ENCODE peak calls at places on chromosomes 7 and 10, in nine cellular contexts. P is lower lobe of right lung, S is Panc1, J is stomach, G is pancreas, F is brain microvascular endothelial cell, Z is endodermal cell, C is MM.1S, T is tibial nerve. R is an unnamed sample.

GRCh38 chr10:97067716-97068391 is 117.9 kb downstream of the SLIT1 start:
- DNase-seq in T (no peak), Z (peak; percentile 66), P (no peak), J (no peak), G (no peak), F (no peak), S (no peak), C (no peak), R (no peak)

GRCh38 chr7:13068032-13068431 is 380.6 kb downstream of the ARL4A start:
- DNase-seq in P (no peak), J (no peak), T (no peak), F (no peak), S (no peak), Z (no peak), C (no peak), G (no peak), R (no peak)

GRCh38 chr7:77833136-77833535 is 34.6 kb downstream of the PHTF2 start:
- DNase-seq in S (no peak), F (no peak), T (no peak), G (no peak), C (no peak), P (no peak), Z (no peak), J (no peak), R (no peak)

GRCh38 chr10:24929056-24929544 is 23.3 kb downstream of the PRTFDC1 start:
- DNase-seq in P (no peak), J (no peak), S (no peak), Z (no peak), G (no peak), T (no peak), C (no peak), F (peak; percentile 77), R (no peak)

GRCh38 chr7:21617916-21618390 is 75.1 kb downstream of the DNAH11 start:
- DNase-seq in G (no peak), P (peak; percentile 45), C (no peak), J (no peak), S (peak; percentile 47), F (peak; percentile 81), Z (no peak), T (peak; percentile 36), R (no peak)

GRCh38 chr10:43814611-43815010 is 165.9 kb upstream of the ZNF32 start:
- DNase-seq in C (no peak), J (no peak), F (no peak), S (no peak), T (no peak), Z (no peak), G (no peak), P (no peak), R (no peak)

GRCh38 chr7:128099204-128099671 is 68.0 kb upstream of the LRRC4 start:
- DNase-seq in F (no peak), C (no peak), Z (no peak), T (no peak), J (no peak), P (no peak), S (peak; percentile 56), G (no peak), R (no peak)

GRCh38 chr7:84847790-84848189 is 339.1 kb downstream of the SEMA3D start:
- DNase-seq in C (no peak), S (no peak), T (no peak), P (no peak), Z (no peak), J (no peak), F (peak; percentile 52), G (no peak), R (no peak)

GRCh38 chr7:86747698-86748097 is 104.0 kb downstream of the GRM3 start:
- DNase-seq in S (no peak), G (no peak), Z (no peak), J (no peak), P (no peak), F (no peak), C (no peak), T (no peak), R (no peak)

GRCh38 chr10:33657154-33657900 is 322.9 kb upstream of the NRP1 start:
- DNase-seq in S (no peak), C (no peak), J (no peak), P (no peak), T (no peak), F (peak; percentile 16), Z (no peak), G (no peak), R (no peak)

GRCh38 chr7:35593896-35594295 is 101.0 kb downstream of the HERPUD2 start:
- DNase-seq in F (no peak), G (no peak), J (no peak), P (no peak), Z (peak; percentile 89), S (no peak), C (no peak), T (no peak), R (no peak)

GRCh38 chr10:99681553-99681952 is 22.2 kb downstream of the ENTPD7 start:
- DNase-seq in F (peak; percentile 28), G (no peak), J (no peak), T (no peak), P (no peak), C (no peak), S (no peak), Z (no peak), R (no peak)

GRCh38 chr7:1915326-1915725 is 245.2 kb downstream of the ELFN1 start:
- DNase-seq in P (peak; percentile 41), T (no peak), C (no peak), S (no peak), F (no peak), G (no peak), Z (no peak), J (no peak), R (no peak)

GRCh38 chr10:95741807-95742528 is 14.0 kb upstream of the ENTPD1 start:
- DNase-seq in S (no peak), J (no peak), F (peak; percentile 85), P (no peak), Z (peak; percentile 63), C (no peak), G (no peak), T (no peak), R (no peak)

GRCh38 chr7:28955723-28956607 is 2.2 kb downstream of the TRIL start:
- DNase-seq in P (peak; percentile 90), F (no peak), C (peak; percentile 53), T (peak; percentile 51), S (no peak), Z (peak; percentile 94), J (peak; percentile 91), G (peak; percentile 95), R (peak; percentile 92)

GRCh38 chr10:70424320-70424719 is 17.2 kb downstream of the NODAL start:
- DNase-seq in F (no peak), S (no peak), G (no peak), T (no peak), J (no peak), C (no peak), Z (no peak), P (no peak), R (no peak)

GRCh38 chr10:70426835-70427234 is 14.6 kb downstream of the NODAL start:
- DNase-seq in J (no peak), P (no peak), F (no peak), S (no peak), Z (no peak), T (no peak), G (no peak), C (no peak), R (no peak)

GRCh38 chr10:70430489-70431445 is 10.7 kb downstream of the NODAL start:
- DNase-seq in G (no peak), J (peak; percentile 39), F (peak; percentile 65), P (no peak), T (peak; percentile 79), C (peak; percentile 74), S (no peak), Z (no peak), R (peak; percentile 32)

GRCh38 chr10:70425096-70425495 is 16.4 kb downstream of the NODAL start:
- DNase-seq in Z (no peak), S (no peak), P (no peak), C (no peak), T (no peak), J (no peak), G (no peak), F (no peak), R (no peak)
- H3K36me3 ChIP-seq in Z (peaks cover 89% of the 10 kb centered on the region), S (peaks cover 35% of the 10 kb centered on the region), P (peaks cover 88% of the 10 kb centered on the region), C (no peaks in the 10 kb centered on the region), T (peaks cover 99% of the 10 kb centered on the region), J (peaks cover 48% of the 10 kb centered on the region), G (peaks cover 10% of the 10 kb centered on the region), F (peaks cover 78% of the 10 kb centered on the region), R (no peaks in the 10 kb centered on the region)

GRCh38 chr10:77164616-77165311 is 472.8 kb downstream of the KCNMA1 start:
- DNase-seq in T (no peak), Z (no peak), S (no peak), C (no peak), P (no peak), G (no peak), J (no peak), F (peak; percentile 56), R (no peak)

GRCh38 chr10:77163670-77164348 is 473.8 kb downstream of the KCNMA1 start:
- DNase-seq in S (peak; percentile 98), G (no peak), C (no peak), Z (no peak), P (no peak), F (peak; percentile 99), T (peak; percentile 36), J (no peak), R (peak; percentile 62)

GRCh38 chr10:77168861-77169260 is 468.7 kb downstream of the KCNMA1 start:
- DNase-seq in F (no peak), Z (no peak), S (no peak), P (no peak), C (no peak), G (no peak), T (no peak), J (no peak), R (no peak)

GRCh38 chr10:77165445-77166316 is 471.9 kb downstream of the KCNMA1 start:
- DNase-seq in J (peak; percentile 38), F (peak; percentile 74), T (peak; percentile 65), P (no peak), S (peak; percentile 88), C (peak; percentile 51), Z (peak; percentile 87), G (no peak), R (peak; percentile 32)

GRCh38 chr10:77168161-77168560 is 469.4 kb downstream of the KCNMA1 start:
- DNase-seq in J (no peak), Z (no peak), T (no peak), G (no peak), P (no peak), S (no peak), C (no peak), F (no peak), R (no peak)
- H3K27ac ChIP-seq in J (no peak overlapping the region), Z (no peak overlapping the region), T (no peak overlapping the region), G (no peak overlapping the region), P (no peak overlapping the region), S (no peak overlapping the region), C (no peak overlapping the region), F (no peak overlapping the region), R (no peak overlapping the region)

GRCh38 chr7:5413449-5413786 is 10.2 kb downstream of the TNRC18 start:
- DNase-seq in G (no peak), J (no peak), P (no peak), F (no peak), S (no peak), T (no peak), C (no peak), Z (no peak), R (no peak)
- H3K27me3 ChIP-seq in G (no peaks in the 10 kb centered on the region), J (peaks cover 3% of the 10 kb centered on the region), P (no peaks in the 10 kb centered on the region), F (no peaks in the 10 kb centered on the region), S (no peaks in the 10 kb centered on the region), T (no peaks in the 10 kb centered on the region), C (no peaks in the 10 kb centered on the region), Z (no peaks in the 10 kb centered on the region), R (no peaks in the 10 kb centered on the region)

DNA sequence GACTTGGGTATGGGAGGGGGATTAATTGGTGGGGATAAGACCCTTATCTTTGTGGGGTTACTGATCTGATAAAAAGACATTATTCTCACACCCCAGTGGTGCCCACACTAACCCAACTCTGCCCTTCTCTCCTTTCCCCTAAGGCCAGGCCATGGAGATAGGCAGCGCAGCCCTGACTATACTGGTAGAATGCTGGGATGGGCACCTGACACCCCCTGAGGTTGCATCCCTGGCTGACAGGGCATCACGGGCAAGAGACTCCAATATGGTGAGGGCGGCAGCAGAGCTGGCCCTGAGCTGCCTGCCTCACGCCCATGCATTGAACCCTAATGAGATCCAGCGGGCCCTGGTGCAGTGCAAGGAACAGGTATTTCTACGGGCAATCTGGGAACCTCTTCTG is 12.7 kb downstream of the ZSWIM8 start:
- DNase-seq in Z (no peak), T (no peak), S (no peak), C (no peak), J (no peak), P (no peak), F (no peak), G (peak; percentile 43), R (no peak)
- H3K36me3 ChIP-seq in Z (peaks cover 84% of the 10 kb centered on the region), T (peaks cover 100% of the 10 kb centered on the region), S (peaks cover 15% of the 10 kb centered on the region), C (peaks cover 5% of the 10 kb centered on the region), J (peaks cover 92% of the 10 kb centered on the region), P (peaks cover 98% of the 10 kb centered on the region), F (peaks cover 92% of the 10 kb centered on the region), G (peaks cover 11% of the 10 kb centered on the region), R (peaks cover 6% of the 10 kb centered on the region)